ENCODE peak calls at places on chromosomes 1 and 21, in ten cellular contexts. D is HCT116, V is IMR-90, B is OCI-LY7, C is pancreas, R is colonic mucosa, A is fibroblast of lung, E is GM23248, G is neuronal stem cell, S is Panc1. N is an unnamed sample.

GRCh38 chr1:215022204-215022603 is 60.3 kb upstream of the KCNK2 start:
- DNase-seq in A (no peak), E (no peak), C (no peak), B (no peak), D (no peak), R (no peak), S (no peak), G (no peak), V (peak; percentile 16), N (no peak)

GRCh38 chr1:219757890-219758289 is 145.0 kb upstream of the ZC3H11B start:
- DNase-seq in C (no peak), S (no peak), E (peak; percentile 1), V (no peak), A (peak; percentile 34), B (no peak), G (no peak), D (no peak), R (no peak), N (peak; percentile 60)

GRCh38 chr1:33127001-33127823 is 46.3 kb downstream of the AZIN2 start:
- DNase-seq in S (peak; percentile 90), D (peak; percentile 99), G (peak; percentile 94), R (peak; percentile 99), A (peak; percentile 99), E (peak; percentile 99), C (peak; percentile 99), V (peak; percentile 100), B (peak; percentile 98), N (peak; percentile 91)

GRCh38 chr1:42941640-42942330 is 16.9 kb downstream of the SLC2A1 start:
- DNase-seq in E (peak; percentile 99), D (peak; percentile 80), V (peak; percentile 82), A (peak; percentile 95), G (no peak), S (no peak), R (peak; percentile 89), C (no peak), B (no peak), N (no peak)

GRCh38 chr1:48035371-48036141 is 38.4 kb upstream of the TRABD2B start:
- DNase-seq in E (no peak), B (no peak), V (no peak), R (no peak), S (no peak), C (no peak), D (no peak), G (no peak), A (no peak), N (no peak)

GRCh38 chr1:92711473-92712165 is 73.3 kb downstream of the EVI5 start:
- DNase-seq in A (no peak), D (no peak), G (no peak), E (no peak), S (no peak), V (no peak), R (no peak), C (peak; percentile 4), B (no peak), N (no peak)

GRCh38 chr1:216641669-216642460 is 81.4 kb downstream of the ESRRG start:
- DNase-seq in B (no peak), A (no peak), C (no peak), D (no peak), R (no peak), V (peak; percentile 6), E (no peak), G (no peak), S (no peak), N (no peak)

GRCh38 chr1:9700340-9700739 is 48.8 kb downstream of the PIK3CD start:
- DNase-seq in B (no peak), R (no peak), E (peak; percentile 94), V (peak; percentile 94), S (peak; percentile 73), A (peak; percentile 93), C (no peak), D (peak; percentile 45), G (no peak), N (peak; percentile 22)

GRCh38 chr1:59013276-59013927 is 229.6 kb upstream of the JUN start:
- DNase-seq in S (no peak), B (no peak), C (peak; percentile 33), D (no peak), G (peak; percentile 21), R (peak; percentile 72), E (peak; percentile 81), V (peak; percentile 36), A (peak; percentile 38), N (no peak)

GRCh38 chr1:70675737-70676156 is 264.7 kb downstream of the CTH start:
- DNase-seq in C (no peak), G (no peak), E (no peak), S (no peak), V (no peak), R (no peak), A (no peak), D (no peak), B (peak; percentile 72), N (no peak)

GRCh38 chr1:228082975-228083870 is 715 bp downstream of the ARF1 start:
- DNase-seq in A (peak; percentile 44), C (peak; percentile 62), V (peak; percentile 29), E (peak; percentile 78), R (peak; percentile 64), S (no peak), B (peak; percentile 56), G (no peak), D (no peak), N (peak; percentile 55)

GRCh38 chr1:19074361-19074901 is 118.0 kb upstream of the IFFO2 start:
- DNase-seq in D (no peak), E (no peak), B (no peak), S (no peak), R (no peak), G (no peak), C (no peak), A (peak; percentile 36), V (no peak), N (no peak)

GRCh38 chr1:6392081-6392879 is 1.3 kb downstream of the ACOT7 start:
- DNase-seq in B (peak; percentile 13), G (no peak), E (peak; percentile 40), V (no peak), S (no peak), D (no peak), A (no peak), C (peak; percentile 20), R (peak; percentile 55), N (no peak)

GRCh38 chr1:89604414-89604735 is 28.5 kb upstream of the LRRC8C start:
- DNase-seq in S (no peak), V (peak; percentile 28), G (no peak), E (peak; percentile 57), C (no peak), B (no peak), D (no peak), R (no peak), A (no peak), N (no peak)

GRCh38 chr21:39911286-39911685 is 44.0 kb downstream of the PCP4 start:
- DNase-seq in C (no peak), B (no peak), D (no peak), E (no peak), G (no peak), A (no peak), V (no peak), S (no peak), R (no peak), N (no peak)

GRCh38 chr1:233885196-233886028 is 19.1 kb upstream of the SLC35F3 start:
- DNase-seq in A (peak; percentile 78), S (no peak), R (no peak), E (no peak), D (no peak), B (no peak), V (no peak), G (no peak), C (no peak), N (no peak)

GRCh38 chr1:21278208-21278861 is 11.9 kb downstream of the ECE1 start:
- DNase-seq in E (no peak), S (no peak), V (no peak), B (no peak), D (no peak), G (peak; percentile 85), A (peak; percentile 57), C (no peak), R (no peak), N (no peak)

GRCh38 chr1:185961664-185962063 is 227.5 kb downstream of the HMCN1 start:
- DNase-seq in G (no peak), E (peak; percentile 55), R (no peak), B (no peak), S (no peak), C (no peak), V (peak; percentile 51), D (no peak), A (peak; percentile 62), N (no peak)

DNA sequence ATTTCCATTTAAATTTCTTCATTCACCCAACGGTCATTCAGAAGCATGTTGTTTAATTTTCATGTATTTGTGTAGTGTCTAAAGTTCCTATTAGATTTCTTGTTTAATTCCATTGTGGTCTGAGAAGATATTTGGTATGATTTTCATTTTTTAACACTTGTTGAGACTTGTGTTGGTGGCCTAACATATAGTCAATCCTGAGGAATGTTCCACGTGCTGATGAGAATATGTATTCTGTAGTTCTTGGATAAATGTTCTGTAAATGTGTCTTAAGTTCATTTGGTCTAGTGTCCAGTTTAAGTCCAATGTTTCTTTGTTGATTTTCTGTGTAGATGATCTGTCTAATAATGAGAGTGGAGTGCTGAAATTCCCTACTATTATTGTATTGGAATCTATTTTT is 22.7 kb upstream of the LCE5A start:
- DNase-seq in C (no peak), B (no peak), S (no peak), A (no peak), G (no peak), D (no peak), R (no peak), V (no peak), E (no peak), N (no peak)
- H3K9me3 ChIP-seq in C (no peaks in the 10 kb centered on the region), B (no peaks in the 10 kb centered on the region), S (no peaks in the 10 kb centered on the region), A (no peaks in the 10 kb centered on the region), G (no peaks in the 10 kb centered on the region), D (no peaks in the 10 kb centered on the region), R (no peaks in the 10 kb centered on the region), V (no peaks in the 10 kb centered on the region), E (no peaks in the 10 kb centered on the region), N (no peaks in the 10 kb centered on the region)

GRCh38 chr1:113986802-113987201 is 7.5 kb downstream of the OLFML3 start:
- DNase-seq in E (no peak), A (no peak), R (no peak), B (no peak), G (no peak), V (no peak), D (no peak), C (no peak), S (no peak), N (no peak)
- H3K9me3 ChIP-seq in E (no peaks in the 10 kb centered on the region), A (no peaks in the 10 kb centered on the region), R (no peaks in the 10 kb centered on the region), B (no peaks in the 10 kb centered on the region), G (no peaks in the 10 kb centered on the region), V (no peaks in the 10 kb centered on the region), D (no peaks in the 10 kb centered on the region), C (no peaks in the 10 kb centered on the region), S (no peaks in the 10 kb centered on the region), N (no peaks in the 10 kb centered on the region)

DNA sequence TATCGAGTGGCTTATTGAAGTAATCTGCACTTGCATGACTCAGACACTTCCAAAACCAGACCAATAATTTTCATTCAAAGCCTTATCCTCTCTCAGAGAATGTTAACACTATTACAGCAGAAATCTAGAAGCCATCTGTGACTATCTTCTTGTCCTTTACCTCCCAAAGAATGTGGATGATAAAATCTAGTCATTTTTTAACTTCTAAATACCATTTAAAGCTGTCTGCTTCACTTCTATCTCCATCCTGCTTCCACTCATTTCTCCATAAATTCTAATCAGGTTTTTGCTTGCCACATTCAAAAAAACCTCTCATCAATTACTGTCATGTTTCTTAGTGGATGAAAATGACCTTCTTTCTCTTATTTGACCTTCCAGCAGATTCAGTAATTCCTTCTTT is 1999.5 kb downstream of the MRPL39 start:
- DNase-seq in A (no peak), R (no peak), S (no peak), D (no peak), E (no peak), V (no peak), C (no peak), B (no peak), G (no peak), N (no peak)
- H3K9me3 ChIP-seq in A (no peaks in the 10 kb centered on the region), R (no peaks in the 10 kb centered on the region), S (no peaks in the 10 kb centered on the region), D (peaks cover 31% of the 10 kb centered on the region), E (peaks cover 6% of the 10 kb centered on the region), V (peaks cover 2% of the 10 kb centered on the region), C (no peaks in the 10 kb centered on the region), B (peaks cover 10% of the 10 kb centered on the region), G (no peaks in the 10 kb centered on the region), N (no peaks in the 10 kb centered on the region)

GRCh38 chr1:82079607-82080006 is 278.9 kb downstream of the ADGRL2 start:
- DNase-seq in A (no peak), E (no peak), B (no peak), D (no peak), R (no peak), V (no peak), G (no peak), C (no peak), S (no peak), N (no peak)
- H3K9me3 ChIP-seq in A (no peaks in the 10 kb centered on the region), E (no peaks in the 10 kb centered on the region), B (no peaks in the 10 kb centered on the region), D (no peaks in the 10 kb centered on the region), R (no peaks in the 10 kb centered on the region), V (no peaks in the 10 kb centered on the region), G (no peaks in the 10 kb centered on the region), C (no peaks in the 10 kb centered on the region), S (no peaks in the 10 kb centered on the region), N (no peaks in the 10 kb centered on the region)

N was measured in SK-N-SH.